ENCODE peak calls at places on chromosomes 2 and 18, in five cellular contexts. O is HCT116, Z is tibial artery, P is foreskin fibroblast, J is brain microvascular endothelial cell. T is an unnamed sample.

GRCh38 chr2:241636983-241637232 is at the start of gene THAP4:
- DNase-seq in O (no peak), Z (peak), P (peak), J (no peak), T (no peak)

GRCh38 chr2:234823877-234824376 is 127.9 kb upstream of the SH3BP4 start:
- DNase-seq in O (no peak), Z (peak), P (peak), J (peak), T (no peak)

GRCh38 chr18:63185979-63186378 is 133.6 kb downstream of the BCL2 start:
- DNase-seq in O (no peak), Z (no peak), P (no peak), J (no peak), T (no peak)

GRCh38 chr2:153875801-153876466 is 4.2 kb downstream of the GALNT13 start:
- DNase-seq in O (no peak), Z (no peak), P (no peak), J (no peak), T (no peak)

GRCh38 chr2:119005081-119005480 is 63.1 kb downstream of the MARCO start:
- DNase-seq in O (no peak), Z (no peak), P (no peak), J (no peak), T (no peak)

GRCh38 chr2:20148841-20149702 is 75.9 kb downstream of the SDC1 start:
- DNase-seq in O (no peak), Z (no peak), P (peak), J (peak), T (no peak)

GRCh38 chr18:75101916-75102315 is 107.0 kb downstream of the PTGR3 start:
- DNase-seq in O (no peak), Z (no peak), P (no peak), J (no peak), T (no peak)

GRCh38 chr2:205787761-205788160 is 105.5 kb downstream of the NRP2 start:
- DNase-seq in O (no peak), Z (no peak), P (no peak), J (no peak), T (no peak)

GRCh38 chr2:219731173-219731572 is 103.7 kb downstream of the SLC4A3 start:
- DNase-seq in O (no peak), Z (no peak), P (no peak), J (no peak), T (no peak)

GRCh38 chr2:53670351-53670750 is 97.3 kb upstream of the CHAC2 start:
- DNase-seq in O (no peak), Z (no peak), P (no peak), J (no peak), T (no peak)

GRCh38 chr2:55116598-55116964 is 66.3 kb upstream of the RTN4 start:
- DNase-seq in O (no peak), Z (no peak), P (no peak), J (no peak), T (no peak)

GRCh38 chr2:113203217-113203530 is 29.4 kb downstream of the PSD4 start:
- DNase-seq in O (no peak), Z (peak), P (peak), J (peak), T (no peak)

GRCh38 chr2:174593574-174594203 is 3.9 kb downstream of the WIPF1 start:
- DNase-seq in O (no peak), Z (no peak), P (peak), J (peak), T (peak)

GRCh38 chr2:231332388-231332787 is 63.1 kb upstream of the B3GNT7 start:
- DNase-seq in O (no peak), Z (no peak), P (no peak), J (no peak), T (no peak)

GRCh38 chr2:195659114-195659513 is 2.1 kb downstream of the SLC39A10 start:
- DNase-seq in O (no peak), Z (no peak), P (no peak), J (no peak), T (no peak)

GRCh38 chr2:156054983-156055382 is 277.5 kb downstream of the NR4A2 start:
- DNase-seq in O (no peak), Z (no peak), P (no peak), J (no peak), T (no peak)

DNA sequence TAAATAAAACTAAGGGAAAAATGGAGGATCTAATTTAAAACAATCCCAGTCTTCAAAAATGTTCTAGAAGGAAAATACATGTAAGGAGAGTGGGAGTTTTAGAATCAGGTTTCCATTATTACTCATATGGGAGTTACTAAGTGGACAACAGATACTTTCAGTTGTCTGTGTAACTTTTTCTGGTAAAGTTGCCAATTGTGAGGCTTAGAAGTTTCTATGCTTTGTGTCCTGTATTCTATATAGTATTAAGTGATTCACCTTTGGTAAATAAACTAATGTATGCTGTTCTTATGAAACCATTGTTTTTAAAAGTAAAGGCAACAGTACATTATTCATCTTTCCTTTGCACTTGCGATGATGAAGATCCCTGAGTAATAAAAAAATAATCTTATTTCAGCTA is 274.9 kb downstream of the NR4A2 start:
- DNase-seq in O (no peak), Z (no peak), P (no peak), J (no peak), T (no peak)
- TF ChIP-seq CTCF in O (no peak), Z (no peak), P (no peak), J (no peak), T (no peak)

GRCh38 chr2:224887159-224887558 is 155.1 kb downstream of the DOCK10 start:
- DNase-seq in O (no peak), Z (no peak), P (peak), J (no peak), T (no peak)
- TF ChIP-seq CTCF in O (no peak), Z (peak), P (peak), J (peak), T (peak)

GRCh38 chr18:57439617-57439975 is 4.4 kb downstream of the ONECUT2 start:
- DNase-seq in O (no peak), Z (no peak), P (no peak), J (no peak), T (no peak)

GRCh38 chr18:57438669-57439616 is 3.8 kb downstream of the ONECUT2 start:
- DNase-seq in O (no peak), Z (no peak), P (no peak), J (no peak), T (no peak)

GRCh38 chr18:57437433-57437781 is 2.2 kb downstream of the ONECUT2 start:
- DNase-seq in O (no peak), Z (no peak), P (no peak), J (no peak), T (no peak)

GRCh38 chr18:57436965-57437333 is 1.8 kb downstream of the ONECUT2 start:
- DNase-seq in O (no peak), Z (no peak), P (no peak), J (no peak), T (no peak)

GRCh38 chr18:57437782-57438668 is 2.9 kb downstream of the ONECUT2 start:
- DNase-seq in O (peak), Z (no peak), P (peak), J (peak), T (no peak)
- TF ChIP-seq CTCF in O (peak), Z (no peak), P (peak), J (peak), T (peak)

GRCh38 chr2:57549642-57550102 is 496.9 kb upstream of the VRK2 start:
- DNase-seq in O (peak), Z (no peak), P (no peak), J (peak), T (no peak)
- TF ChIP-seq CTCF in O (peak), Z (no peak), P (peak), J (peak), T (peak)

GRCh38 chr2:233639860-233640259 is 3.6 kb downstream of the UGT1A10 start:
- DNase-seq in O (no peak), Z (no peak), P (no peak), J (no peak), T (no peak)

GRCh38 chr2:233638836-233639235 is 2.6 kb downstream of the UGT1A10 start:
- DNase-seq in O (no peak), Z (no peak), P (no peak), J (no peak), T (no peak)

GRCh38 chr2:233643128-233643527 is 6.9 kb downstream of the UGT1A10 start:
- DNase-seq in O (peak), Z (no peak), P (no peak), J (no peak), T (no peak)
- TF ChIP-seq CTCF in O (peak), Z (no peak), P (no peak), J (peak), T (no peak)